ENCODE peak calls at places on chromosome 6, in four cellular contexts. K is K562, M is GM12891, G is GM12878. N is an unnamed sample.
A peak's percentile ranks its signal among the peaks of the same experiment; 100 is the strongest.

GRCh38 chr6:169074551-169074950 is 179.1 kb downstream of the THBS2 start:
- DNase-seq in K (no peak), M (no peak), G (no peak), N (no peak)

GRCh38 chr6:35185302-35185681 is 28.5 kb upstream of the SCUBE3 start:
- DNase-seq in K (no peak), M (no peak), G (no peak), N (no peak)

GRCh38 chr6:35876902-35877301 is 44.0 kb downstream of the SRPK1 start:
- DNase-seq in K (no peak), M (no peak), G (no peak), N (no peak)

GRCh38 chr6:1388927-1389790 is at the start of gene FOXF2:
- DNase-seq in K (peak; percentile 61), M (no peak), G (no peak), N (no peak)

GRCh38 chr6:4133941-4134838 is 1.2 kb downstream of the ECI2 start:
- DNase-seq in K (peak; percentile 33), M (peak; percentile 23), G (no peak), N (peak; percentile 12)

GRCh38 chr6:156599977-156600647 is 177.1 kb upstream of the ARID1B start:
- DNase-seq in K (no peak), M (no peak), G (no peak), N (no peak)

GRCh38 chr6:1535295-1535694 is 74.4 kb upstream of the FOXC1 start:
- DNase-seq in K (no peak), M (no peak), G (no peak), N (no peak)

GRCh38 chr6:45658396-45658795 is 280.7 kb upstream of the SUPT3H start:
- DNase-seq in K (no peak), M (no peak), G (no peak), N (no peak)

GRCh38 chr6:72715119-72715518 is 93.3 kb downstream of the KCNQ5 start:
- DNase-seq in K (no peak), M (no peak), G (no peak), N (no peak)

GRCh38 chr6:140921366-140922226 is 1211.1 kb upstream of the GJE1 start:
- DNase-seq in K (peak; percentile 15), M (no peak), G (no peak), N (peak; percentile 56)

GRCh38 chr6:47535316-47536046 is 57.9 kb downstream of the CD2AP start:
- DNase-seq in K (no peak), M (no peak), G (no peak), N (no peak)

GRCh38 chr6:149896491-149896890 is 1.4 kb downstream of the RAET1E start:
- DNase-seq in K (no peak), M (no peak), G (no peak), N (no peak)

GRCh38 chr6:112202639-112203341 is 51.6 kb downstream of the LAMA4 start:
- DNase-seq in K (no peak), M (no peak), G (peak; percentile 7), N (no peak)

GRCh38 chr6:53544050-53544499 is 826 bp downstream of the GCLC start:
- DNase-seq in K (no peak), M (no peak), G (no peak), N (no peak)

GRCh38 chr6:111810321-111811235 is 62.7 kb downstream of the FYN start:
- DNase-seq in K (no peak), M (no peak), G (no peak), N (no peak)

GRCh38 chr6:50361641-50362331 is 312.1 kb upstream of the DEFB112 start:
- DNase-seq in K (no peak), M (no peak), G (no peak), N (no peak)

DNA sequence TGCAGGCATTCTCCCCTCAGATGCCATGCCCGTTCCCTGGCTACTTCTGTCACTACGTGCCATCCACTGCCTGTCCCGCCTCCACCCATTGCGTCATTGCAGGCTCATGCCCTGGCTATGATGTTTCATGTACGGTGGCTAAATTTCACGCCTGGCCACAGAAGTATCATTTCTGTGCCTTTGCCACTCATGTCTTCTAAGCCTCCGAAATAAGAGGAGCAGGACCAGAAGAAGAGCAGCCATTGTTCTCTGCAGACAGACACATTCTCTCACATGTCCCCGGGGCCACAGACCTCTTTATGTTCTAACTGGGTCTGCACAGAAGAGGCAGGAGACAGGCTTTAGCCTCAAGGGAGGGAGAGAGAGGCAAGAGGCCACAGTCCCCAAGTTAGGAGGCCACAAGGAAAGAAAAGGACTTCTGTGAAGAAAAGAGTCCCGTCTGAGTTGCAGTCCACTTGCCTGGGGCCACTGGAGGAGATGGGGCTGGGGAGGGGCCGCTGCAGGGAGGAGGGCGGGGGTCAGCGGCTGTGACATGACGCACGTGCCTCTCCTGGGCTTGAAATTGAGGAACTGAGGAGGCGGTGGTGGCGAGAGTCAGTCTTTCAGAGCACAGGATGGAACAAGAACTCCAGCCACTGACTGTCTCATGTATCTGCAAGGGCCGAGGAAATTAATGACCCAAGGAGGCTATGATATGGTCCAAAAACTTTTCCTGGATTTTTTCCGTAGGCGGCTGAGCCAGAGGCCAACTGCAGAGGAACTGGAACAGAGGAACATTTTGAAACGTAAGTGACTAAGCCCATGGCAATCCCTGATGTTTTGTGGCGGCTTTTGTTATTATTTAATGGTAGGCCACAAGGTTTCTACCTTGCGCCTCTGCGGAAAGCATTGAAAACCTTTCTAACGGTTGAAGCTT is 55.9 kb downstream of the TBC1D7 start:
- DNase-seq in K (peak; percentile 54), M (no peak), G (peak; percentile 67), N (no peak)
- TF ChIP-seq POLR2AphosphoS5 in K (peak; percentile 65), M (peak; percentile 75), G (peak; percentile 95), N (peak; percentile 79)

DNA sequence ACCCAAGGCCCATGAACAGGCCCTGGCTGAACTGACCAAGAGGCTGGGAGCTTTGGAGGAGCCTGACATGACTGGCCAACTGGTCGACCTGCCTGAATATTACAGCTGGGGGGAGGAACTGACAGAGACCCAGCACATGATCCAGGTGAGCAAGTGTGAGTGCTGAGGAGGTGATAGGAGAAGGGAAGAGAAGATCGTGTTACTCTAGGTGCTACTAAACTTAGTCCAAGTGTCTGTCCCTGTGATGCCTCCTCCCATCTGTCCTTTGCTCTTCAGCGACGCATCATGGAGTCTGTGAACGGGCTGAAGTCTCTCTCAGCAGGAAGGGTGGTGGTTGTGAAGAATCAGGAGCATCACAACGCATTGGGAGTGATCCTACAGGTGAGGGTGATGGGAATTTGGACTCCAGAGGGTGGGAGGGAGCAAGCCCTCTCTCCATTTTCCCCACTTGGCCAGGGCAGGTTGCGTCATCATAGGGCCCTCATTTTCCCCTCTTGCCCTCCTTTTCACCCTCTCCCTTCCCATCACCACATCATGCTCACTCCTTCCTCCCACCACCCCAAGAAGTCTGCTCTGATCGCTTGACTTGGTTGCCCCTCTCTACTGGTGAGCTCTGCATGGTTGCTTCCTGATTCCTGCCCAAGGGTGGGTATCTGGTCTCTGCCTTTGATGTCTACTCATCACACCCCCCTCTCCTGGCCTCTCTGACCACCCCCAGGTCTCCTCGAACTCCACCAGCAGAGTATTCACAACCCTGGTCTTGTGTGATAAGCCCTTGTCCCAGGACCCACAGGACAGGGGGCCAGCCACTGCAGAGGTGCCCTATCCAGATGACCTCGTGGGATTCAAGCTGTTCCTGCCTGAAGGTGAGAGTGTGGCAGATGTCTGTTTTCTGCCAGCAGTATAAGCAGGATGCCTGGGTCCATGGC is 4.7 kb downstream of the DXO start:
- DNase-seq in K (no peak), M (no peak), G (no peak), N (no peak)
- TF ChIP-seq SPI1 in K (no peak), M (no peak), G (no peak), N (no peak)

GRCh38 chr6:109512271-109512817 is 29.3 kb upstream of the ZBTB24 start:
- DNase-seq in K (no peak), M (no peak), G (no peak), N (no peak)

GRCh38 chr6:109508166-109508860 is 25.3 kb upstream of the ZBTB24 start:
- DNase-seq in K (no peak), M (no peak), G (no peak), N (no peak)

GRCh38 chr6:109514946-109515345 is 31.9 kb upstream of the ZBTB24 start:
- DNase-seq in K (no peak), M (no peak), G (no peak), N (no peak)

GRCh38 chr6:109513571-109514071 is 30.6 kb upstream of the ZBTB24 start:
- DNase-seq in K (no peak), M (no peak), G (no peak), N (no peak)

GRCh38 chr6:109511832-109512231 is 28.8 kb upstream of the ZBTB24 start:
- DNase-seq in K (no peak), M (no peak), G (no peak), N (no peak)
- TF ChIP-seq POLR2AphosphoS5 in K (no peak), M (no peak), G (no peak), N (no peak)

DNA sequence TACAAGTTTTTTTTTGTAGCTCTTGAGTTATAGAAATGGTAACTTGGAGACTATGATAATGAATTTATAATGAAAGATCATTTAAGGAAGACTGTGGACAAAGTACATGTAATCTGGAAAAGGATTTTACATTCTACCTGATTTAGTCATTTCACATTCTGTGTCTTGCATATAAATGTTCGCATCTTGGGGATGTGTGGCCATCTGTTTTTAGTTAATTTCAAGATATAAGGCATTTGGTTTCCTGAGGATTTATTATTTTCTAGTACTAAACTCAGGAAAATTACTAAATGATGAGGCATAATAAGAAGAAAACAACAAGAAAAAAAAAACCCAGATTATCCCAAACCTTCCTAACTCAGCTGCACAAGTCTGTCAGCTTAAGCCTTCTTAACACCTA is 112.7 kb upstream of the PRL start:
- DNase-seq in K (no peak), M (no peak), G (no peak), N (no peak)
- TF ChIP-seq SPI1 in K (no peak), M (no peak), G (no peak), N (no peak)

DNA sequence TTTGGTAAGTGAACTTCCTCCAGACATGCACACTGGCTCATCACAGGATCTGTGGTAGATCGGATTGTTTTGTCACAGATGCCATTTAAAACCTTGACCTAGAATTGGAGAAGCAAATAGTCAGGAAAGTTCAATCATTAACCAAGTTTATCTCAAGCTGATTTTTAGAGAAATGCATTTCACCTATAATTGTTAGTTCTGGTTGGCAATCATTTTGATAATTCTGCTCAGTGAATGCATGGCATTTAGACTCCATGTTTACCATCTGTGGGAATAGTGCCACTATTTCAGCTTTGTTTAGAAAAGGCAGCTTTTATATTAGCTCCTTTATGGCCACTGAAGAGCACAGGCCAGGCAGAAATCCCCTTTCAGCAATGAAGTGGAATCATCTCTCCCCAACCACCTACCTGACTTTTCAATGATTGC is 73.9 kb upstream of the IPCEF1 start:
- DNase-seq in K (no peak), M (no peak), G (no peak), N (no peak)
- TF ChIP-seq POLR2AphosphoS5 in K (no peak), M (no peak), G (no peak), N (no peak)

DNA sequence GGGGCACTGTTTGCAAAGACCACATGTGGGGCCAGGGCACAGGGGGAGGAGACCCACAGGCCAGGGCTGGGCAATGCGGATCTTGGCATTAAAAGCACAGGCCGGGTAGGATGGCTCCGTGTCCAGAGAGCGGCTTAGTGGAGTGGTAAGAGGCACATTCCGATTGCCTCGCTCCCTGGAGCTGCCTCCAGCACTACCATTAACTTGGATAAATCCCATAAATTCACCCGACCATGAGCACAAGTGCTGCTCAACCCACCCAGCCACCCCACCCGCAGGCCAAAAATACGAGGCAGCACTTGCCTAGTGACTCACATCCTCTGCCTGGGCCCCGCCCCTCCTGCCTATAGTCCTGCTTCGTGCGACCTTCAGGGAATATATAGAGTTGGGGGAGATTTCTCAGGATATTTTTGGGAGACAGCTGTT is 67.5 kb upstream of the QKI start:
- DNase-seq in K (no peak), M (no peak), G (no peak), N (no peak)
- TF ChIP-seq SPI1 in K (no peak), M (no peak), G (no peak), N (no peak)

N was measured in HL-60.